ENCODE peak calls at places on chromosomes 6 and 20, in six cellular contexts. Q is dorsolateral prefrontal cortex; G is NCI-H1105; C is activated CD4-positive, alpha-beta T cell treated with anti-CD3 and anti-CD28 coated beads, Interleukin-2, amount 50 U/mL, for 1 hour; J is C1 segment of cervical spinal cord; Z is ovary. B is an unnamed sample.

GRCh38 chr20:24441600-24441999 is 27.8 kb upstream of the SYNDIG1 start:
- DNase-seq in C (no peak), J (no peak), Q (no peak), G (no peak), Z (no peak), B (no peak)

GRCh38 chr20:23186808-23187207 is 100.7 kb upstream of the CD93 start:
- DNase-seq in C (no peak), J (no peak), Q (no peak), Z (no peak), G (no peak), B (no peak)

GRCh38 chr6:35417979-35418661 is 34.0 kb upstream of the FANCE start:
- DNase-seq in J (peak; percentile 70), G (no peak), Q (peak; percentile 63), C (no peak), Z (no peak), B (no peak)

GRCh38 chr6:3381233-3382065 is 75.4 kb downstream of the SLC22A23 start:
- DNase-seq in Z (no peak), G (no peak), C (no peak), Q (peak; percentile 84), J (peak; percentile 57), B (no peak)

GRCh38 chr20:33531047-33531877 is 41.4 kb downstream of the CBFA2T2 start:
- DNase-seq in J (no peak), Z (no peak), Q (no peak), G (no peak), C (no peak), B (no peak)

GRCh38 chr6:10081075-10081474 is 333.8 kb downstream of the TFAP2A start:
- DNase-seq in J (no peak), Q (no peak), Z (no peak), G (no peak), C (no peak), B (no peak)

GRCh38 chr6:163356324-163356723 is 58.2 kb upstream of the QKI start:
- DNase-seq in C (no peak), G (no peak), Q (peak; percentile 76), J (peak; percentile 84), Z (no peak), B (peak; percentile 85)

GRCh38 chr6:87798393-87799278 is 96.6 kb upstream of the AKIRIN2 start:
- DNase-seq in C (no peak), Z (no peak), G (no peak), Q (no peak), J (no peak), B (no peak)

GRCh38 chr20:61373956-61374545 is 122.0 kb downstream of the CDH4 start:
- DNase-seq in C (no peak), Z (no peak), G (no peak), J (no peak), Q (no peak), B (no peak)

GRCh38 chr6:108746841-108747575 is 101.2 kb upstream of the ARMC2 start:
- DNase-seq in Z (no peak), C (no peak), G (no peak), Q (no peak), J (no peak), B (no peak)

GRCh38 chr6:101703311-101703710 is 309.8 kb downstream of the GRIK2 start:
- DNase-seq in G (no peak), Z (no peak), Q (no peak), C (no peak), J (no peak), B (no peak)

GRCh38 chr20:1291191-1291741 is 25.2 kb downstream of the SNPH start:
- DNase-seq in J (no peak), C (no peak), G (no peak), Z (no peak), Q (no peak), B (no peak)

GRCh38 chr20:6038256-6038655 is 15.6 kb downstream of the LRRN4 start:
- DNase-seq in Q (peak; percentile 42), J (peak; percentile 24), Z (no peak), G (no peak), C (no peak), B (peak; percentile 58)

GRCh38 chr6:41430875-41431274 is 95.5 kb downstream of the NCR2 start:
- DNase-seq in G (no peak), Z (no peak), J (no peak), C (no peak), Q (no peak), B (no peak)

GRCh38 chr6:117668736-117669135 is 6.5 kb upstream of the NUS1 start:
- DNase-seq in J (no peak), Z (no peak), C (no peak), Q (no peak), G (no peak), B (no peak)

B was measured in Right ventricle myocardium superior.